ENCODE peak calls at places on chromosome 11, in eight cellular contexts. U is activated T-helper 1 cell treated with anti-CD3 and anti-CD28 coated beads, Interleukin-12 subunit alpha, Interleukin-12 subunit beta, Interleukin-2, Interleukin-4 antibody, amounts not matched to agents 30 ng/mL and 10 ng/mL and 1 ng/mL, durations not matched to agents 14 hours and 24 hours and 36 hours; Q is glutamatergic neuron; P is heart left ventricle; H is activated T-cell treated with anti-CD3 and anti-CD28 coated beads for 24 hours; W is NCI-H460; S is HFF-Myc; M is DMS53. V is an unnamed sample.

GRCh38 chr11:73163638-73164174 is 21.6 kb upstream of the FCHSD2 start:
- DNase-seq in S (no peak), U (no peak), Q (no peak), M (no peak), W (no peak), P (no peak), H (no peak), V (no peak)

GRCh38 chr11:94675788-94676187 is 92.4 kb upstream of the AMOTL1 start:
- DNase-seq in W (no peak), H (no peak), Q (no peak), M (no peak), P (no peak), U (no peak), S (no peak), V (no peak)

GRCh38 chr11:76496174-76496573 is 51.4 kb downstream of the EMSY start:
- DNase-seq in M (no peak), H (no peak), P (no peak), W (no peak), Q (no peak), U (no peak), S (no peak), V (no peak)

GRCh38 chr11:128525411-128526243 is 61.7 kb downstream of the ETS1 start:
- DNase-seq in U (no peak), W (no peak), P (no peak), H (no peak), Q (no peak), M (peak), S (no peak), V (no peak)

GRCh38 chr11:2091786-2092463 is 47.3 kb downstream of the IGF2 start:
- DNase-seq in H (no peak), Q (no peak), W (no peak), M (no peak), U (no peak), P (no peak), S (no peak), V (no peak)

GRCh38 chr11:44226472-44226871 is 83.5 kb downstream of the ALX4 start:
- DNase-seq in M (no peak), Q (peak), U (no peak), W (no peak), P (no peak), S (no peak), H (no peak), V (no peak)

GRCh38 chr11:1729692-1730011 is 20.7 kb downstream of the IFITM10 start:
- DNase-seq in P (no peak), H (no peak), W (no peak), U (no peak), M (no peak), Q (no peak), S (no peak), V (no peak)

GRCh38 chr11:77732143-77732542 is 88.4 kb downstream of the RSF1 start:
- DNase-seq in M (no peak), P (no peak), U (no peak), W (no peak), Q (no peak), H (no peak), S (no peak), V (no peak)

GRCh38 chr11:2860636-2861035 is 24.9 kb downstream of the CDKN1C start:
- DNase-seq in S (no peak), W (no peak), Q (no peak), U (no peak), M (peak), H (no peak), P (no peak), V (no peak)

GRCh38 chr11:133443361-133443760 is 88.9 kb downstream of the OPCML start:
- DNase-seq in W (no peak), P (no peak), H (no peak), M (no peak), U (no peak), S (no peak), Q (no peak), V (no peak)

GRCh38 chr11:100646545-100646944 is 40.5 kb upstream of the ARHGAP42 start:
- DNase-seq in P (no peak), U (no peak), M (no peak), Q (no peak), S (no peak), H (no peak), W (no peak), V (no peak)

V was measured in fibroblast of the conjunctiva.